ENCODE peak calls at places on chromosomes 12 and 14, in five cellular contexts. One of them, this sample, is unnamed.

GRCh38 chr12:12176402-12176801 is 90.4 kb downstream of the LRP6 start:
- DNase-seq in cardiac muscle cell: no peak
- DNase-seq in K562: no peak
- DNase-seq in right cardiac atrium: no peak
- DNase-seq in lung: no peak
- DNase-seq in this sample: no peak

GRCh38 chr14:26934151-26934550 is 336.3 kb upstream of the NOVA1 start:
- DNase-seq in cardiac muscle cell: peak; percentile 20
- DNase-seq in K562: no peak
- DNase-seq in right cardiac atrium: no peak
- DNase-seq in lung: no peak
- DNase-seq in this sample: no peak

GRCh38 chr12:51372021-51372420 is 19.2 kb downstream of the GALNT6 start:
- DNase-seq in cardiac muscle cell: no peak
- DNase-seq in K562: no peak
- DNase-seq in right cardiac atrium: no peak
- DNase-seq in lung: no peak
- DNase-seq in this sample: no peak

GRCh38 chr12:8771072-8771471 is 51.3 kb upstream of the A2ML1 start:
- DNase-seq in cardiac muscle cell: no peak
- DNase-seq in K562: no peak
- DNase-seq in right cardiac atrium: no peak
- DNase-seq in lung: no peak
- DNase-seq in this sample: no peak

GRCh38 chr12:62691309-62691708 is 224.7 kb downstream of the MON2 start:
- DNase-seq in cardiac muscle cell: no peak
- DNase-seq in K562: no peak
- DNase-seq in right cardiac atrium: no peak
- DNase-seq in lung: no peak
- DNase-seq in this sample: no peak

GRCh38 chr14:64421166-64421565 is 33.0 kb downstream of the MTHFD1 start:
- DNase-seq in cardiac muscle cell: peak; percentile 81
- DNase-seq in K562: no peak
- DNase-seq in right cardiac atrium: no peak
- DNase-seq in lung: no peak
- DNase-seq in this sample: no peak

GRCh38 chr12:109910969-109911348 is 10.9 kb downstream of the TCHP start:
- DNase-seq in cardiac muscle cell: peak; percentile 27
- DNase-seq in K562: peak; percentile 76
- DNase-seq in right cardiac atrium: peak; percentile 58
- DNase-seq in lung: no peak
- DNase-seq in this sample: no peak

GRCh38 chr12:110940933-110941332 is 20.6 kb upstream of the MYL2 start:
- DNase-seq in cardiac muscle cell: no peak
- DNase-seq in K562: no peak
- DNase-seq in right cardiac atrium: no peak
- DNase-seq in lung: no peak
- DNase-seq in this sample: no peak

GRCh38 chr14:91373591-91374245 is 43.9 kb downstream of the CCDC88C start:
- DNase-seq in cardiac muscle cell: no peak
- DNase-seq in K562: no peak
- DNase-seq in right cardiac atrium: no peak
- DNase-seq in lung: no peak
- DNase-seq in this sample: no peak

GRCh38 chr12:42084522-42084921 is 60.2 kb downstream of the GXYLT1 start:
- DNase-seq in cardiac muscle cell: no peak
- DNase-seq in K562: no peak
- DNase-seq in right cardiac atrium: no peak
- DNase-seq in lung: no peak
- DNase-seq in this sample: no peak

GRCh38 chr12:14777271-14777670 is 26.0 kb downstream of the WBP11 start:
- DNase-seq in cardiac muscle cell: peak; percentile 29
- DNase-seq in K562: no peak
- DNase-seq in right cardiac atrium: no peak
- DNase-seq in lung: no peak
- DNase-seq in this sample: peak; percentile 68

GRCh38 chr12:40691913-40692616 is at the start of gene CNTN1:
- DNase-seq in cardiac muscle cell: peak; percentile 27
- DNase-seq in K562: no peak
- DNase-seq in right cardiac atrium: peak; percentile 57
- DNase-seq in lung: peak; percentile 61
- DNase-seq in this sample: peak; percentile 39

GRCh38 chr12:663293-663871 is at the start of gene NINJ2:
- DNase-seq in cardiac muscle cell: peak; percentile 44
- DNase-seq in K562: no peak
- DNase-seq in right cardiac atrium: no peak
- DNase-seq in lung: no peak
- DNase-seq in this sample: no peak

GRCh38 chr12:24861751-24862575 is 86.9 kb downstream of the BCAT1 start:
- DNase-seq in cardiac muscle cell: peak; percentile 56
- DNase-seq in K562: no peak
- DNase-seq in right cardiac atrium: no peak
- DNase-seq in lung: peak; percentile 66
- DNase-seq in this sample: no peak

GRCh38 chr12:6840428-6841138 is at the start of gene GNB3:
- DNase-seq in cardiac muscle cell: no peak
- DNase-seq in K562: peak; percentile 26
- DNase-seq in right cardiac atrium: peak; percentile 77
- DNase-seq in lung: no peak
- DNase-seq in this sample: no peak

GRCh38 chr12:113387631-113388030 is 16.1 kb downstream of the SDS start:
- DNase-seq in cardiac muscle cell: no peak
- DNase-seq in K562: no peak
- DNase-seq in right cardiac atrium: no peak
- DNase-seq in lung: no peak
- DNase-seq in this sample: no peak

GRCh38 chr14:91405241-91405721 is 12.3 kb downstream of the CCDC88C start:
- DNase-seq in cardiac muscle cell: no peak
- DNase-seq in K562: no peak
- DNase-seq in right cardiac atrium: no peak
- DNase-seq in lung: no peak
- DNase-seq in this sample: no peak

GRCh38 chr14:69093551-69094421 is 59.1 kb downstream of the DCAF5 start:
- DNase-seq in cardiac muscle cell: peak; percentile 86
- DNase-seq in K562: no peak
- DNase-seq in right cardiac atrium: no peak
- DNase-seq in lung: no peak
- DNase-seq in this sample: no peak

GRCh38 chr12:120041386-120042231 is 52.6 kb downstream of the BICDL1 start:
- DNase-seq in cardiac muscle cell: no peak
- DNase-seq in K562: no peak
- DNase-seq in right cardiac atrium: no peak
- DNase-seq in lung: no peak
- DNase-seq in this sample: no peak

GRCh38 chr12:116559330-116560080 is at the start of gene MAP1LC3B2:
- DNase-seq in cardiac muscle cell: peak; percentile 90
- DNase-seq in K562: peak; percentile 87
- DNase-seq in right cardiac atrium: peak; percentile 68
- DNase-seq in lung: peak; percentile 65
- DNase-seq in this sample: peak; percentile 95

GRCh38 chr12:1282670-1283361 is 291.8 kb downstream of the ERC1 start:
- DNase-seq in cardiac muscle cell: no peak
- DNase-seq in K562: no peak
- DNase-seq in right cardiac atrium: peak; percentile 71
- DNase-seq in lung: no peak
- DNase-seq in this sample: peak; percentile 35

GRCh38 chr12:112380663-112381420 is 1.4 kb downstream of the HECTD4 start:
- DNase-seq in cardiac muscle cell: no peak
- DNase-seq in K562: no peak
- DNase-seq in right cardiac atrium: peak; percentile 52
- DNase-seq in lung: no peak
- DNase-seq in this sample: peak; percentile 30

GRCh38 chr14:39682563-39682962 is 250.3 kb upstream of the FBXO33 start:
- DNase-seq in cardiac muscle cell: no peak
- DNase-seq in K562: no peak
- DNase-seq in right cardiac atrium: no peak
- DNase-seq in lung: no peak
- DNase-seq in this sample: no peak

GRCh38 chr12:120225852-120226640 is 25.1 kb upstream of the RPLP0 start:
- DNase-seq in cardiac muscle cell: no peak
- DNase-seq in K562: peak; percentile 53
- DNase-seq in right cardiac atrium: no peak
- DNase-seq in lung: peak; percentile 82
- DNase-seq in this sample: peak; percentile 88

GRCh38 chr14:95234426-95234825 is 77.1 kb upstream of the DICER1 start:
- DNase-seq in cardiac muscle cell: no peak
- DNase-seq in K562: no peak
- DNase-seq in right cardiac atrium: no peak
- DNase-seq in lung: no peak
- DNase-seq in this sample: peak; percentile 82

GRCh38 chr12:78035913-78036658 is 205.4 kb downstream of the NAV3 start:
- DNase-seq in cardiac muscle cell: peak; percentile 34
- DNase-seq in K562: no peak
- DNase-seq in right cardiac atrium: no peak
- DNase-seq in lung: no peak
- DNase-seq in this sample: no peak

DNA sequence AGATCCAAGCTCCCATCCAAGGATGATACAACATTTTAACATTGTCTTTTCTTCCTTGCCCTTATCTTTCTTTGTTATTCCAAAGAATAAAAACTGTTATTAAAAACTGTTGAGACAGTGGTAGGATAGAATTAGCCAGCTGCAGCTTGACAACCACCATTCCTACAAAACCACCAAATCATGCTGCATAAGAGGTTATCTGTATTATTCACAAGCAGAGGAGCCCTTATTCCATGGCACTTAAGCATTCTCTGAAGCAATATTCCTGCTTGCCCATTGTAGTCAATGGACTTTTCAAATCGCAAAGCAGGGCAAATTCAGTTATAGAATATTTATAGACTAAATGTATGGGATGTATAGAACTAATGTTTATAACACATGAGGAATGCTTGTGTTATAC is 3.4 kb downstream of the ABCD2 start:
- DNase-seq in cardiac muscle cell: no peak
- DNase-seq in K562: no peak
- DNase-seq in right cardiac atrium: no peak
- DNase-seq in lung: no peak
- DNase-seq in this sample: no peak
- H3K4me3 ChIP-seq in cardiac muscle cell: no peak overlapping the region
- H3K4me3 ChIP-seq in K562: no peak overlapping the region
- H3K4me3 ChIP-seq in right cardiac atrium: peak overlapping the region; percentile 33
- H3K4me3 ChIP-seq in lung: no peak overlapping the region
- H3K4me3 ChIP-seq in this sample: no peak overlapping the region

GRCh38 chr12:19158909-19159308 is 29.4 kb downstream of the PLEKHA5 start:
- DNase-seq in cardiac muscle cell: peak; percentile 69
- DNase-seq in K562: no peak
- DNase-seq in right cardiac atrium: no peak
- DNase-seq in lung: no peak
- DNase-seq in this sample: no peak
- H3K27ac ChIP-seq in cardiac muscle cell: no peak overlapping the region
- H3K27ac ChIP-seq in K562: no peak overlapping the region
- H3K27ac ChIP-seq in right cardiac atrium: no peak overlapping the region
- H3K27ac ChIP-seq in lung: no peak overlapping the region
- H3K27ac ChIP-seq in this sample: no peak overlapping the region

GRCh38 chr12:100141666-100141997 is 1.0 kb downstream of the BLTP3B start:
- DNase-seq in cardiac muscle cell: peak; percentile 87
- DNase-seq in K562: no peak
- DNase-seq in right cardiac atrium: no peak
- DNase-seq in lung: no peak
- DNase-seq in this sample: peak; percentile 31
- H3K4me3 ChIP-seq in cardiac muscle cell: peak overlapping the region; percentile 97
- H3K4me3 ChIP-seq in K562: peak overlapping the region; percentile 97
- H3K4me3 ChIP-seq in right cardiac atrium: peak overlapping the region; percentile 95
- H3K4me3 ChIP-seq in lung: peak overlapping the region; percentile 73
- H3K4me3 ChIP-seq in this sample: peak overlapping the region; percentile 89

GRCh38 chr12:96248532-96248931 is 54.4 kb downstream of the ELK3 start:
- DNase-seq in cardiac muscle cell: no peak
- DNase-seq in K562: no peak
- DNase-seq in right cardiac atrium: no peak
- DNase-seq in lung: no peak
- DNase-seq in this sample: no peak
- H3K27ac ChIP-seq in cardiac muscle cell: no peak overlapping the region
- H3K27ac ChIP-seq in K562: no peak overlapping the region
- H3K27ac ChIP-seq in right cardiac atrium: no peak overlapping the region
- H3K27ac ChIP-seq in lung: peak overlapping the region; percentile 49
- H3K27ac ChIP-seq in this sample: no peak overlapping the region

GRCh38 chr14:103139371-103140016 is 16.2 kb downstream of the TNFAIP2 start:
- DNase-seq in cardiac muscle cell: no peak
- DNase-seq in K562: no peak
- DNase-seq in right cardiac atrium: no peak
- DNase-seq in lung: no peak
- DNase-seq in this sample: no peak
- H3K4me3 ChIP-seq in cardiac muscle cell: no peak overlapping the region
- H3K4me3 ChIP-seq in K562: no peak overlapping the region
- H3K4me3 ChIP-seq in right cardiac atrium: no peak overlapping the region
- H3K4me3 ChIP-seq in lung: no peak overlapping the region
- H3K4me3 ChIP-seq in this sample: no peak overlapping the region

GRCh38 chr14:59276235-59276634 is 87.8 kb downstream of the DAAM1 start:
- DNase-seq in cardiac muscle cell: no peak
- DNase-seq in K562: no peak
- DNase-seq in right cardiac atrium: no peak
- DNase-seq in lung: no peak
- DNase-seq in this sample: no peak
- H3K27ac ChIP-seq in cardiac muscle cell: peak overlapping the region; percentile 62
- H3K27ac ChIP-seq in K562: no peak overlapping the region
- H3K27ac ChIP-seq in right cardiac atrium: peak overlapping the region; percentile 75
- H3K27ac ChIP-seq in lung: no peak overlapping the region
- H3K27ac ChIP-seq in this sample: no peak overlapping the region

GRCh38 chr14:99560946-99561683 is 42.9 kb downstream of the CCDC85C start:
- DNase-seq in cardiac muscle cell: no peak
- DNase-seq in K562: no peak
- DNase-seq in right cardiac atrium: peak; percentile 66
- DNase-seq in lung: no peak
- DNase-seq in this sample: no peak
- H3K4me3 ChIP-seq in cardiac muscle cell: no peak overlapping the region
- H3K4me3 ChIP-seq in K562: no peak overlapping the region
- H3K4me3 ChIP-seq in right cardiac atrium: no peak overlapping the region
- H3K4me3 ChIP-seq in lung: no peak overlapping the region
- H3K4me3 ChIP-seq in this sample: no peak overlapping the region

This sample was measured in colonic mucosa.